ENCODE peak calls at places on chromosomes 13 and 19, in nine cellular contexts. W is kidney, R is stomach, L is endodermal cell, A is testis, M is breast epithelium, K is neural progenitor cell, B is uterus, H is right cardiac atrium. P is an unnamed sample.

GRCh38 chr13:98409281-98409680 is 167.6 kb downstream of the STK24 start:
- DNase-seq in W (no peak), R (no peak), L (no peak), A (no peak), M (no peak), K (no peak), B (no peak), H (no peak), P (no peak)

GRCh38 chr19:29260477-29261317 is 47.7 kb upstream of the UQCRFS1 start:
- DNase-seq in W (no peak), R (no peak), L (peak; percentile 86), A (peak; percentile 60), M (no peak), K (peak; percentile 74), B (no peak), H (no peak), P (no peak)

GRCh38 chr13:51231456-51231855 is 9.3 kb downstream of the FAM124A start:
- DNase-seq in W (no peak), R (no peak), L (peak; percentile 12), A (no peak), M (no peak), K (no peak), B (no peak), H (no peak), P (no peak)

GRCh38 chr13:46321494-46322225 is 65.4 kb downstream of the RUBCNL start:
- DNase-seq in W (no peak), R (peak; percentile 64), L (peak; percentile 85), A (peak; percentile 75), M (no peak), K (peak; percentile 73), B (no peak), H (peak; percentile 79), P (peak; percentile 28)

GRCh38 chr13:60369242-60369641 is 27.8 kb upstream of the TDRD3 start:
- DNase-seq in W (no peak), R (no peak), L (no peak), A (no peak), M (no peak), K (no peak), B (no peak), H (no peak), P (no peak)

GRCh38 chr13:66492479-66492878 is 737.7 kb downstream of the PCDH9 start:
- DNase-seq in W (no peak), R (no peak), L (peak; percentile 66), A (peak; percentile 21), M (no peak), K (peak; percentile 40), B (no peak), H (no peak), P (no peak)

GRCh38 chr13:113992276-113993005 is 18.6 kb upstream of the C13orf46 start:
- DNase-seq in W (peak; percentile 33), R (no peak), L (no peak), A (no peak), M (no peak), K (no peak), B (no peak), H (peak; percentile 63), P (no peak)

GRCh38 chr13:99639126-99639525 is 137.9 kb downstream of the TM9SF2 start:
- DNase-seq in W (no peak), R (no peak), L (no peak), A (no peak), M (no peak), K (no peak), B (no peak), H (no peak), P (no peak)

GRCh38 chr13:106597190-106597589 is 29.3 kb upstream of the ARGLU1 start:
- DNase-seq in W (peak; percentile 43), R (no peak), L (no peak), A (peak; percentile 47), M (no peak), K (no peak), B (no peak), H (peak; percentile 90), P (no peak)

GRCh38 chr13:77544365-77544764 is 8.9 kb downstream of the SCEL start:
- DNase-seq in W (peak; percentile 77), R (peak; percentile 38), L (no peak), A (peak; percentile 37), M (peak; percentile 54), K (no peak), B (peak; percentile 42), H (peak; percentile 90), P (peak; percentile 25)

GRCh38 chr19:48627211-48627864 is 8.0 kb downstream of the SPHK2 start:
- DNase-seq in W (peak; percentile 79), R (no peak), L (peak; percentile 81), A (no peak), M (no peak), K (no peak), B (no peak), H (no peak), P (no peak)

GRCh38 chr13:58630794-58631193 is 999.2 kb downstream of the PCDH17 start:
- DNase-seq in W (no peak), R (no peak), L (no peak), A (no peak), M (no peak), K (no peak), B (no peak), H (no peak), P (no peak)
- H3K9me3 ChIP-seq in W (no peaks in the 10 kb centered on the region), R (no peaks in the 10 kb centered on the region), L (no peaks in the 10 kb centered on the region), A (no peaks in the 10 kb centered on the region), M (peaks cover 6% of the 10 kb centered on the region), K (no peaks in the 10 kb centered on the region), B (no peaks in the 10 kb centered on the region), H (no peaks in the 10 kb centered on the region), P (peaks cover 18% of the 10 kb centered on the region)

GRCh38 chr13:48038763-48039162 is 1.2 kb downstream of the NUDT15 start:
- DNase-seq in W (no peak), R (no peak), L (peak; percentile 81), A (no peak), M (no peak), K (peak; percentile 5), B (no peak), H (no peak), P (no peak)
- H3K27ac ChIP-seq in W (no peak overlapping the region), R (no peak overlapping the region), L (no peak overlapping the region), A (no peak overlapping the region), M (no peak overlapping the region), K (no peak overlapping the region), B (peak overlapping the region; percentile 98), H (peak overlapping the region; percentile 13), P (peak overlapping the region; percentile 94)

GRCh38 chr19:5895890-5896289 is 7.7 kb downstream of the NDUFA11 start:
- DNase-seq in W (no peak), R (no peak), L (no peak), A (no peak), M (no peak), K (no peak), B (no peak), H (no peak), P (no peak)

GRCh38 chr19:5893907-5894703 is 9.5 kb downstream of the NDUFA11 start:
- DNase-seq in W (no peak), R (no peak), L (no peak), A (peak; percentile 81), M (no peak), K (no peak), B (no peak), H (peak; percentile 87), P (no peak)

GRCh38 chr19:5895409-5895808 is 8.2 kb downstream of the NDUFA11 start:
- DNase-seq in W (no peak), R (no peak), L (no peak), A (peak; percentile 61), M (no peak), K (no peak), B (no peak), H (peak; percentile 63), P (no peak)

GRCh38 chr19:5893296-5893903 is 10.2 kb downstream of the NDUFA11 start:
- DNase-seq in W (no peak), R (no peak), L (no peak), A (no peak), M (no peak), K (no peak), B (no peak), H (peak; percentile 50), P (no peak)

GRCh38 chr19:5894704-5895349 is 8.8 kb downstream of the NDUFA11 start:
- DNase-seq in W (no peak), R (no peak), L (no peak), A (no peak), M (no peak), K (no peak), B (no peak), H (peak; percentile 69), P (no peak)
- H3K9me3 ChIP-seq in W (no peaks in the 10 kb centered on the region), R (no peaks in the 10 kb centered on the region), L (no peaks in the 10 kb centered on the region), A (no peaks in the 10 kb centered on the region), M (no peaks in the 10 kb centered on the region), K (no peaks in the 10 kb centered on the region), B (no peaks in the 10 kb centered on the region), H (no peaks in the 10 kb centered on the region), P (no peaks in the 10 kb centered on the region)

GRCh38 chr13:28885191-28885590 is 65.1 kb downstream of the MTUS2 start:
- DNase-seq in W (no peak), R (no peak), L (no peak), A (no peak), M (no peak), K (no peak), B (no peak), H (no peak), P (no peak)
- H3K27ac ChIP-seq in W (no peak overlapping the region), R (no peak overlapping the region), L (no peak overlapping the region), A (no peak overlapping the region), M (no peak overlapping the region), K (no peak overlapping the region), B (no peak overlapping the region), H (no peak overlapping the region), P (no peak overlapping the region)

GRCh38 chr19:34588249-34588648 is 88.7 kb downstream of the SCGB2B2 start:
- DNase-seq in W (no peak), R (no peak), L (no peak), A (no peak), M (no peak), K (no peak), B (no peak), H (no peak), P (no peak)
- H3K9me3 ChIP-seq in W (peaks cover 7% of the 10 kb centered on the region), R (peaks cover 15% of the 10 kb centered on the region), L (peaks cover 4% of the 10 kb centered on the region), A (no peaks in the 10 kb centered on the region), M (no peaks in the 10 kb centered on the region), K (no peaks in the 10 kb centered on the region), B (peaks cover 4% of the 10 kb centered on the region), H (no peaks in the 10 kb centered on the region), P (no peaks in the 10 kb centered on the region)

DNA sequence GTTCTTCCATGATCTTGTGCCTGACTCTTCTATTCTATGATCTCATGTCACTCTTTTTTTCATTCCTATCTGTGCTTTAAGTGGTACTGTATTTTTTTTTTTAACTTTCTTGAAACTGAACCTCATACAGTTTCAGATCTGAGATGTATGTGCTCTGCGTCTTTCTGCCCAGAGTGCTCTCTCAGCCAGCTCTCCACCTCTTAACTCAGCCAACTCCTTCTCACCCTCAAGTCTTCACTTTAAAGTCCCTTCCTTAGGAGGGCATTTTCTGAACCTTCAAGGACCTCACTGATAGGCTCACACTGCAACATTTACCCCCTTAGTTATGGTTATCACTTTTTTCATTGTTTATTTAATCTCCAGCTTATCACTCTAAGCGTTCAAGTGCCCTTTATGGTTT is 158.7 kb downstream of the IRS2 start:
- DNase-seq in W (no peak), R (no peak), L (no peak), A (no peak), M (no peak), K (no peak), B (no peak), H (no peak), P (no peak)
- H3K27ac ChIP-seq in W (no peak overlapping the region), R (no peak overlapping the region), L (no peak overlapping the region), A (no peak overlapping the region), M (no peak overlapping the region), K (no peak overlapping the region), B (no peak overlapping the region), H (no peak overlapping the region), P (no peak overlapping the region)

DNA sequence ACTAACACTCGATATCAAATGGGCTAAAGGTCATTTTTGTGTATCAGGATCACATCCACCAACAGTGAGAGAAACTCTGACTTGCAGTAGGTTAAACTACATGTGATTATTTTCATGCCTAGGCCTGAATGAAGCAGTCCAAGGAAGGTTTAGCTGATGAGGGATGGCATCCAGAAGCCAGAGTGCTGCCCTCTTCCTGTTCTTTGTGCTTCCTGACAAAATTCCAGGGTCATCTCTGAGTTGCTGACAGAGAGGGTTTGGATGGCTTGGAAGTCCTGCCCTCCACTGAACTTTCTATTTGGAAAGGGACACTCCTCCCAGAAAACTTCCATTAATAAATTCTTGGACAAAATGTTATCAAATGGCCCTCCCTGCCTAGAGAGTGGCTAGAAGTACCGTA is 728.3 kb upstream of the SLC10A2 start:
- DNase-seq in W (no peak), R (no peak), L (no peak), A (no peak), M (no peak), K (peak; percentile 18), B (no peak), H (no peak), P (no peak)
- H3K9me3 ChIP-seq in W (no peaks in the 10 kb centered on the region), R (no peaks in the 10 kb centered on the region), L (no peaks in the 10 kb centered on the region), A (no peaks in the 10 kb centered on the region), M (no peaks in the 10 kb centered on the region), K (no peaks in the 10 kb centered on the region), B (no peaks in the 10 kb centered on the region), H (no peaks in the 10 kb centered on the region), P (no peaks in the 10 kb centered on the region)

P was measured in tibial nerve.